ENCODE peak calls at places on chromosome X, in six cellular contexts. One of them, this sample, is unnamed.

GRCh38 chrX:103688949-103689348 is 2.5 kb upstream of the MORF4L2 start:
- DNase-seq in coronary artery: no peak
- DNase-seq in BJ: no peak
- DNase-seq in fibroblast of mammary gland: peak
- DNase-seq in AG04450: no peak
- DNase-seq in GM06990: peak
- DNase-seq in this sample: no peak

GRCh38 chrX:9644335-9644734 is 121.3 kb downstream of the GPR143 start:
- DNase-seq in coronary artery: no peak
- DNase-seq in BJ: no peak
- DNase-seq in fibroblast of mammary gland: no peak
- DNase-seq in AG04450: no peak
- DNase-seq in GM06990: peak
- DNase-seq in this sample: no peak

GRCh38 chrX:43166874-43167273 is 388.9 kb upstream of the PPP1R2C start:
- DNase-seq in coronary artery: no peak
- DNase-seq in BJ: no peak
- DNase-seq in fibroblast of mammary gland: no peak
- DNase-seq in AG04450: no peak
- DNase-seq in GM06990: no peak
- DNase-seq in this sample: no peak

GRCh38 chrX:68762649-68763268 is 66.1 kb upstream of the EFNB1 start:
- DNase-seq in coronary artery: no peak
- DNase-seq in BJ: no peak
- DNase-seq in fibroblast of mammary gland: no peak
- DNase-seq in AG04450: no peak
- DNase-seq in GM06990: no peak
- DNase-seq in this sample: no peak

GRCh38 chrX:45164021-45164621 is 36.6 kb downstream of the DIPK2B start:
- DNase-seq in coronary artery: no peak
- DNase-seq in BJ: no peak
- DNase-seq in fibroblast of mammary gland: no peak
- DNase-seq in AG04450: no peak
- DNase-seq in GM06990: no peak
- DNase-seq in this sample: no peak

GRCh38 chrX:141669689-141670088 is 28.9 kb downstream of the SPANXD start:
- DNase-seq in coronary artery: no peak
- DNase-seq in BJ: no peak
- DNase-seq in fibroblast of mammary gland: peak
- DNase-seq in AG04450: no peak
- DNase-seq in GM06990: no peak
- DNase-seq in this sample: no peak

GRCh38 chrX:9846631-9847030 is 60.4 kb downstream of the SHROOM2 start:
- DNase-seq in coronary artery: no peak
- DNase-seq in BJ: no peak
- DNase-seq in fibroblast of mammary gland: no peak
- DNase-seq in AG04450: no peak
- DNase-seq in GM06990: no peak
- DNase-seq in this sample: no peak

GRCh38 chrX:49958727-49959126 is 36.3 kb downstream of the CLCN5 start:
- DNase-seq in coronary artery: no peak
- DNase-seq in BJ: no peak
- DNase-seq in fibroblast of mammary gland: no peak
- DNase-seq in AG04450: no peak
- DNase-seq in GM06990: no peak
- DNase-seq in this sample: no peak

GRCh38 chrX:49840679-49841078 is 11.6 kb downstream of the PAGE4 start:
- DNase-seq in coronary artery: no peak
- DNase-seq in BJ: peak
- DNase-seq in fibroblast of mammary gland: peak
- DNase-seq in AG04450: no peak
- DNase-seq in GM06990: peak
- DNase-seq in this sample: no peak

GRCh38 chrX:14029425-14030247 is at the start of gene GEMIN8:
- DNase-seq in coronary artery: peak
- DNase-seq in BJ: no peak
- DNase-seq in fibroblast of mammary gland: peak
- DNase-seq in AG04450: peak
- DNase-seq in GM06990: peak
- DNase-seq in this sample: no peak

GRCh38 chrX:50483283-50483682 is 12.7 kb upstream of the DGKK start:
- DNase-seq in coronary artery: no peak
- DNase-seq in BJ: no peak
- DNase-seq in fibroblast of mammary gland: no peak
- DNase-seq in AG04450: no peak
- DNase-seq in GM06990: no peak
- DNase-seq in this sample: no peak

GRCh38 chrX:110167952-110168451 is 149.9 kb downstream of the AMMECR1 start:
- DNase-seq in coronary artery: no peak
- DNase-seq in BJ: no peak
- DNase-seq in fibroblast of mammary gland: no peak
- DNase-seq in AG04450: no peak
- DNase-seq in GM06990: no peak
- DNase-seq in this sample: no peak

GRCh38 chrX:139203681-139204575 is 326.6 kb upstream of the F9 start:
- DNase-seq in coronary artery: no peak
- DNase-seq in BJ: no peak
- DNase-seq in fibroblast of mammary gland: peak
- DNase-seq in AG04450: no peak
- DNase-seq in GM06990: no peak
- DNase-seq in this sample: no peak

GRCh38 chrX:93874554-93874953 is 200.5 kb downstream of the FAM133A start:
- DNase-seq in coronary artery: no peak
- DNase-seq in BJ: no peak
- DNase-seq in fibroblast of mammary gland: peak
- DNase-seq in AG04450: no peak
- DNase-seq in GM06990: no peak
- DNase-seq in this sample: peak

GRCh38 chrX:96430756-96431455 is 253.7 kb upstream of the DIAPH2 start:
- DNase-seq in coronary artery: no peak
- DNase-seq in BJ: no peak
- DNase-seq in fibroblast of mammary gland: no peak
- DNase-seq in AG04450: no peak
- DNase-seq in GM06990: no peak
- DNase-seq in this sample: no peak

GRCh38 chrX:65866762-65867161 is 173.1 kb downstream of the VSIG4 start:
- DNase-seq in coronary artery: no peak
- DNase-seq in BJ: no peak
- DNase-seq in fibroblast of mammary gland: no peak
- DNase-seq in AG04450: no peak
- DNase-seq in GM06990: no peak
- DNase-seq in this sample: no peak

GRCh38 chrX:20393944-20394343 is 127.2 kb upstream of the RPS6KA3 start:
- DNase-seq in coronary artery: no peak
- DNase-seq in BJ: no peak
- DNase-seq in fibroblast of mammary gland: peak
- DNase-seq in AG04450: no peak
- DNase-seq in GM06990: no peak
- DNase-seq in this sample: no peak

GRCh38 chrX:55119712-55120111 is 30.9 kb downstream of the PAGE2 start:
- DNase-seq in coronary artery: no peak
- DNase-seq in BJ: peak
- DNase-seq in fibroblast of mammary gland: no peak
- DNase-seq in AG04450: no peak
- DNase-seq in GM06990: no peak
- DNase-seq in this sample: no peak

GRCh38 chrX:70921709-70922352 is 9.1 kb downstream of the SLC7A3 start:
- DNase-seq in coronary artery: no peak
- DNase-seq in BJ: no peak
- DNase-seq in fibroblast of mammary gland: no peak
- DNase-seq in AG04450: no peak
- DNase-seq in GM06990: no peak
- DNase-seq in this sample: no peak

DNA sequence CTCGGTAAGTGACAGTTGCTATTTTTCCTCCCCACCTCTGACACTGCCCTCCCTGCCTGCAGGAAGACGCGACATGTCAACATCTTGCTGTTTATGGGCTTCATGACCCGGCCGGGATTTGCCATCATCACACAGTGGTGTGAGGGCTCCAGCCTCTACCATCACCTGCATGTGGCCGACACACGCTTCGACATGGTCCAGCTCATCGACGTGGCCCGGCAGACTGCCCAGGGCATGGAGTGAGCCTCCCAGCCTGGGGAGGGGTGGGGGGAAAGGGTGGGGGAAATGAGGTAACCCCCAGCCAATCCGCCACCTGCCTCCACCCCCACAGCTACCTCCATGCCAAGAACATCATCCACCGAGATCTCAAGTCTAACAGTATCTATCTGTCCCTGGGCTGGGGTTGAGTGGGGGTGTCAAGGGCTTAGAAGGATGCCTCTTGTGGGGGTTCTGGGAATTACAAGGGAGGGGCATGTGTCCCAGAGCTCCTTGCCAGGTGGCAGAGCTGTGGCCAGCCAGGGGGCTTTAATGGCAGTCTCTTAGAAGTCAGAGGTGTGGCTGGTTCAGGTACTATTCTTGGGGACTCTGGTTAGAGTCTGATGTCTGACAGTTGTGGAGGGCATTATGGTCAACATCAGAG is 7.8 kb downstream of the ARAF start:
- DNase-seq in coronary artery: no peak
- DNase-seq in BJ: no peak
- DNase-seq in fibroblast of mammary gland: peak
- DNase-seq in AG04450: no peak
- DNase-seq in GM06990: no peak
- DNase-seq in this sample: no peak
- TF ChIP-seq CTCF in coronary artery: no peak
- TF ChIP-seq CTCF in BJ: peak
- TF ChIP-seq CTCF in fibroblast of mammary gland: peak
- TF ChIP-seq CTCF in AG04450: peak
- TF ChIP-seq CTCF in GM06990: peak
- TF ChIP-seq CTCF in this sample: no peak

GRCh38 chrX:370244-370962 is 16.3 kb downstream of the PPP2R3B start:
- DNase-seq in coronary artery: no peak
- DNase-seq in BJ: no peak
- DNase-seq in fibroblast of mammary gland: no peak
- DNase-seq in AG04450: no peak
- DNase-seq in GM06990: no peak
- DNase-seq in this sample: no peak

GRCh38 chrX:368811-369562 is 17.7 kb downstream of the PPP2R3B start:
- DNase-seq in coronary artery: no peak
- DNase-seq in BJ: no peak
- DNase-seq in fibroblast of mammary gland: peak
- DNase-seq in AG04450: no peak
- DNase-seq in GM06990: no peak
- DNase-seq in this sample: no peak

GRCh38 chrX:367866-368265 is 18.8 kb downstream of the PPP2R3B start:
- DNase-seq in coronary artery: no peak
- DNase-seq in BJ: no peak
- DNase-seq in fibroblast of mammary gland: no peak
- DNase-seq in AG04450: no peak
- DNase-seq in GM06990: no peak
- DNase-seq in this sample: no peak

GRCh38 chrX:370963-371745 is 15.6 kb downstream of the PPP2R3B start:
- DNase-seq in coronary artery: no peak
- DNase-seq in BJ: no peak
- DNase-seq in fibroblast of mammary gland: no peak
- DNase-seq in AG04450: no peak
- DNase-seq in GM06990: no peak
- DNase-seq in this sample: no peak

DNA sequence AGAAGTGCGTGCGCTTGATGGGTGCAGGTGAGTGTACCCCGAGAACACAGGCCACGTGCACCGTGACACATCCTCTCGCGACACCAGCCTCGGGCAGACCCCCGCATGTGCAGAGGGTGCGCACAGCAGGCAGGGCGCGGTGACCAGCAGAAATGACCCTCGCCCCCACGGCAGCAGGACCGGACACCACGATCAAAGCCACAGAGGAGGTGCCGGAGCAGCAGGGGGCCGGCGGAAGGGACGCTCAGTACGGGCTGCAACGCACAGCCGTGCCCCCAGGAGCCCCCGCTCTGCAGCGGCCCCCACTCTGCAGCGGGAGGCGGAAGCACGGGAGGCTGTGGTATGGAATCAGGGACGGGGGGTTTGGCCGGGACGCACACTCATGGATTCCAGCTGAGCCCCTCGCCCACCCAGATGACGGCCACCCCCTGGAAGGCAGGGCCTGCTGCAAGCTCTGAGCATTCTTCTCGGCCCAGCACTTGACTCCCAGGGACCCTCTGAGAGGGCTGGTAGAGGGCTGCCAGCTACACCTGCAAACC is 17.1 kb downstream of the PPP2R3B start:
- DNase-seq in coronary artery: no peak
- DNase-seq in BJ: no peak
- DNase-seq in fibroblast of mammary gland: no peak
- DNase-seq in AG04450: no peak
- DNase-seq in GM06990: no peak
- DNase-seq in this sample: no peak
- H3K4me3 ChIP-seq in coronary artery: no peak
- H3K4me3 ChIP-seq in BJ: no peak
- H3K4me3 ChIP-seq in fibroblast of mammary gland: no peak
- H3K4me3 ChIP-seq in AG04450: no peak
- H3K4me3 ChIP-seq in GM06990: no peak
- H3K4me3 ChIP-seq in this sample: no peak

GRCh38 chrX:153877571-153878261 is 8.3 kb downstream of the L1CAM start:
- DNase-seq in coronary artery: no peak
- DNase-seq in BJ: no peak
- DNase-seq in fibroblast of mammary gland: no peak
- DNase-seq in AG04450: no peak
- DNase-seq in GM06990: no peak
- DNase-seq in this sample: no peak
- TF ChIP-seq CTCF in coronary artery: no peak
- TF ChIP-seq CTCF in BJ: no peak
- TF ChIP-seq CTCF in fibroblast of mammary gland: no peak
- TF ChIP-seq CTCF in AG04450: no peak
- TF ChIP-seq CTCF in GM06990: no peak
- TF ChIP-seq CTCF in this sample: no peak

GRCh38 chrX:153494541-153495361 is at the start of gene BGN:
- DNase-seq in coronary artery: no peak
- DNase-seq in BJ: no peak
- DNase-seq in fibroblast of mammary gland: peak
- DNase-seq in AG04450: no peak
- DNase-seq in GM06990: no peak
- DNase-seq in this sample: no peak

GRCh38 chrX:153495362-153495751 is 577 bp downstream of the BGN start:
- DNase-seq in coronary artery: no peak
- DNase-seq in BJ: no peak
- DNase-seq in fibroblast of mammary gland: no peak
- DNase-seq in AG04450: no peak
- DNase-seq in GM06990: no peak
- DNase-seq in this sample: no peak

GRCh38 chrX:153493085-153493484 is 1.7 kb upstream of the BGN start:
- DNase-seq in coronary artery: no peak
- DNase-seq in BJ: no peak
- DNase-seq in fibroblast of mammary gland: no peak
- DNase-seq in AG04450: no peak
- DNase-seq in GM06990: no peak
- DNase-seq in this sample: no peak

GRCh38 chrX:153492543-153492942 is 2.2 kb upstream of the BGN start:
- DNase-seq in coronary artery: no peak
- DNase-seq in BJ: no peak
- DNase-seq in fibroblast of mammary gland: no peak
- DNase-seq in AG04450: no peak
- DNase-seq in GM06990: no peak
- DNase-seq in this sample: no peak

DNA sequence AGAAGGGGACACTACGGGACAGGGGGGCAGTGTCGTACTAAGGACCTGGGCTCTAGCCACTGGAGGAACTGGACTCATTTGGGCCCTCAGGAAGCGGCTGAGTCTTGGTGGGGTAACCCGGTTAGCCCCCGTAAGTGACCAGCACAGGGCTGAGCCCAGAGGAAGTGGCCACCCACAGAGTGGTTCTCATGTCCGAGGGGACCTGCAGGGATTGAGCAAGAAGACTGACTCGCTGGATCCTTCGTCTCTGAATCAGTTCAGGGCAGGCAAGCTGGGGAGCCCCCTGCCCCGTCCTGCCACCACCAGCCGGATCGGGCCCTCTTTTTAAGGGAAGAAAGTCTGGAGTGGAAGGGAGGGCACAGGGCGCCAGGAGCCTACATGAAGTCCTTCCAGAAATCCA is 719 bp upstream of the BGN start:
- DNase-seq in coronary artery: no peak
- DNase-seq in BJ: no peak
- DNase-seq in fibroblast of mammary gland: peak
- DNase-seq in AG04450: no peak
- DNase-seq in GM06990: no peak
- DNase-seq in this sample: no peak
- H3K4me3 ChIP-seq in coronary artery: peak
- H3K4me3 ChIP-seq in BJ: peak
- H3K4me3 ChIP-seq in fibroblast of mammary gland: no peak
- H3K4me3 ChIP-seq in AG04450: peak
- H3K4me3 ChIP-seq in GM06990: no peak
- H3K4me3 ChIP-seq in this sample: peak